ENCODE peak calls at places on chromosome 5, in eight cellular contexts. O is adrenal gland; C is GM18507; Q is activated T-cell treated with anti-CD3 and anti-CD28 coated beads for 24 hours; H is ELF-1; J is stimulated activated CD4-positive, alpha-beta T cell treated with anti-CD3 and anti-CD28 coated beads, TNF-alpha, amount 100 ng/mL, for 48 hours; F is hypothalamus; Y is left ventricle myocardium superior. U is an unnamed sample.

GRCh38 chr5:17157916-17158529 is 59.4 kb upstream of the BASP1 start:
- DNase-seq in J (no peak), F (no peak), H (peak), Q (no peak), C (no peak), O (no peak), Y (no peak), U (peak)

GRCh38 chr5:17222679-17223078 is 5.2 kb downstream of the BASP1 start:
- DNase-seq in Y (no peak), J (no peak), Q (no peak), F (no peak), C (no peak), H (no peak), O (no peak), U (no peak)

GRCh38 chr5:36079200-36079761 is 12.6 kb upstream of the UGT3A2 start:
- DNase-seq in O (peak), F (no peak), J (peak), Q (peak), H (peak), C (peak), Y (no peak), U (no peak)

GRCh38 chr5:132677191-132677590 is 3.4 kb downstream of the IL4 start:
- DNase-seq in O (peak), J (no peak), Y (no peak), C (no peak), F (no peak), H (peak), Q (no peak), U (peak)

GRCh38 chr5:37739817-37740261 is 100.0 kb downstream of the GDNF start:
- DNase-seq in C (no peak), O (peak), Q (no peak), Y (no peak), J (no peak), H (no peak), F (no peak), U (no peak)

GRCh38 chr5:219492-219891 is 1.4 kb downstream of the SDHA start:
- DNase-seq in J (no peak), O (peak), H (peak), F (no peak), Q (no peak), Y (no peak), C (no peak), U (no peak)

GRCh38 chr5:23446436-23446835 is 61.0 kb upstream of the PRDM9 start:
- DNase-seq in C (no peak), O (no peak), Q (no peak), H (no peak), J (no peak), F (no peak), Y (no peak), U (no peak)

GRCh38 chr5:173885481-173886010 is 2.6 kb upstream of the CPEB4 start:
- DNase-seq in O (no peak), Y (no peak), C (no peak), H (no peak), Q (no peak), F (no peak), J (no peak), U (peak)

GRCh38 chr5:75023368-75024159 is 28.8 kb downstream of the GCNT4 start:
- DNase-seq in Q (no peak), O (no peak), J (no peak), F (no peak), C (no peak), Y (no peak), H (no peak), U (peak)

GRCh38 chr5:179267071-179267670 is 78.1 kb downstream of the ADAMTS2 start:
- DNase-seq in J (no peak), C (no peak), Q (no peak), Y (peak), F (no peak), O (no peak), H (no peak), U (peak)

GRCh38 chr5:16913187-16913839 is 22.8 kb downstream of the MYO10 start:
- DNase-seq in C (no peak), Y (no peak), Q (no peak), F (no peak), O (no peak), J (no peak), H (no peak), U (peak)

U was measured in transverse colon.